ENCODE peak calls at places on chromosomes 11 and 22, in five cellular contexts. X is Calu3, K is heart left ventricle, T is adrenal gland, P is prostate gland. I is an unnamed sample.

GRCh38 chr11:68036141-68036716 is 2.6 kb upstream of the TCIRG1 start:
- DNase-seq in X (no peak), K (no peak), T (no peak), P (no peak), I (peak; percentile 68)

GRCh38 chr11:125261471-125262087 is 97.0 kb downstream of the PKNOX2 start:
- DNase-seq in X (no peak), K (no peak), T (no peak), P (no peak), I (no peak)

GRCh38 chr22:24474221-24474620 is 20.9 kb upstream of the UPB1 start:
- DNase-seq in X (peak; percentile 26), K (no peak), T (no peak), P (no peak), I (no peak)

GRCh38 chr11:121494355-121495099 is 41.8 kb upstream of the SORL1-AS1 start:
- DNase-seq in X (no peak), K (no peak), T (no peak), P (no peak), I (no peak)

GRCh38 chr11:10293423-10294288 is at the start of gene SBF2:
- DNase-seq in X (peak; percentile 79), K (peak; percentile 87), T (peak; percentile 88), P (peak; percentile 81), I (peak; percentile 88)

GRCh38 chr22:29310863-29311339 is 4.5 kb downstream of the GAS2L1 start:
- DNase-seq in X (peak; percentile 97), K (peak; percentile 97), T (peak; percentile 99), P (peak; percentile 93), I (peak; percentile 93)

GRCh38 chr11:107370390-107370789 is 87.2 kb downstream of the CWF19L2 start:
- DNase-seq in X (no peak), K (no peak), T (no peak), P (no peak), I (no peak)

GRCh38 chr11:45143494-45143893 is 2.9 kb upstream of the PRDM11 start:
- DNase-seq in X (no peak), K (no peak), T (no peak), P (no peak), I (no peak)

GRCh38 chr11:797300-798092 is 585 bp downstream of the SLC25A22 start:
- DNase-seq in X (peak; percentile 74), K (peak; percentile 73), T (peak; percentile 65), P (peak; percentile 63), I (peak; percentile 75)

GRCh38 chr22:32248276-32248675 is 6.9 kb downstream of the SLC5A4 start:
- DNase-seq in X (no peak), K (no peak), T (no peak), P (no peak), I (no peak)

GRCh38 chr11:70331901-70332300 is 61.4 kb downstream of the PPFIA1 start:
- DNase-seq in X (no peak), K (no peak), T (no peak), P (peak; percentile 53), I (no peak)

GRCh38 chr11:1387961-1388762 is 1.6 kb upstream of the BRSK2 start:
- DNase-seq in X (no peak), K (no peak), T (no peak), P (no peak), I (no peak)

GRCh38 chr11:28228196-28228595 is 120.0 kb downstream of the METTL15 start:
- DNase-seq in X (no peak), K (no peak), T (no peak), P (no peak), I (no peak)

GRCh38 chr11:32422545-32422944 is 12.8 kb downstream of the WT1 start:
- DNase-seq in X (no peak), K (no peak), T (no peak), P (no peak), I (no peak)

GRCh38 chr11:93608280-93608862 is 53.1 kb upstream of the CEP295 start:
- DNase-seq in X (no peak), K (no peak), T (no peak), P (no peak), I (no peak)

GRCh38 chr22:47515384-47516125 is 753.1 kb downstream of the TBC1D22A start:
- DNase-seq in X (no peak), K (no peak), T (no peak), P (no peak), I (no peak)
- TF ChIP-seq CTCF in X (no peak), K (no peak), T (no peak), P (peak; percentile 11), I (no peak)

DNA sequence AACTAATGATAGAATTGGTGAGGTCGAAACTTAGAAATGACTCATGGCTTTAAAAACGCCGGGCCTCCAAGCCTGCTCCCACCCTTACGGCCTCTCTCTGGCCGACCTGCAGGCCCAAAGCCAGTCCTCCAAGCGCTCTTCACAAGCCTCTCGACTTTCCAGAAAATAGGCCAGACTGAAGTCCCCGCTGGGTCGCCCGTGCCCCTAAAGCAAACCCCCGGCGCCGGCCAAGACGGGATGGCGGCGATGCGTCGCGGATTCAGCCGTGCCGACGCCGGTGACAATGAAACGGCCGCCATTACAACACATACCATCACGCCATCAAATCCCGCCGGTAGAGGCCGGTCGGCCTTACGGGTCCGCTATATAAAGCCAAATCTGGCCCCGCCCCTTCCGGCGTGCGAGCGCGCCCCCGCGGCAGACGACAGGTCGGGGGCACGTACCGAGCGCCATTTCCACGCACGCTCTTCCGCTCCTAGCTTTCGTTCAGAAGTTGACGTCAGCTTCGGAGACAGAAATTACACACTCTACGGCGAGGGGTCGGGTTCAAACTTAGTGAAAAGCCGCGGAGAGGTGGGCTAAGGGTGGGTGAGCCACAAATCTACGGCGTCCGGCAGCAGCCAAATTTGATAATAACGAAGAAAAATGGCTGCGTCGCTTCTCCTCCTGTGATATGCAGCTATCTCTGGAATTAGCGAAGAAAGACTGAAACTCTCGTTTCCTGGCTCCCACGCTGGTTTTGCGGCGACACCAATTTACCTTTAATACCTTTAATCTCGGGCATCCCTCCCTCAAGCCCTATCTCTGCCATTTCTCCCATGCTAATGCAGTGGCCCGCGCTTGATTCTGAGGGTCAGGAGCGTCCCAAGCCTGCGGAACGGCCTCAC is at the start of gene RPL3:
- DNase-seq in X (peak; percentile 97), K (peak; percentile 97), T (peak; percentile 97), P (peak; percentile 96), I (peak; percentile 95)
- TF ChIP-seq CTCF in X (no peak), K (peak; percentile 29), T (no peak), P (peak; percentile 62), I (peak; percentile 20)

GRCh38 chr11:40602866-40603578 is 856.4 kb downstream of the LRRC4C start:
- DNase-seq in X (no peak), K (no peak), T (no peak), P (no peak), I (no peak)

GRCh38 chr11:40606800-40607199 is 852.7 kb downstream of the LRRC4C start:
- DNase-seq in X (no peak), K (no peak), T (no peak), P (no peak), I (no peak)
- TF ChIP-seq CTCF in X (no peak), K (no peak), T (no peak), P (no peak), I (no peak)

GRCh38 chr11:111602865-111603632 is 800 bp downstream of the SIK2 start:
- DNase-seq in X (peak; percentile 33), K (peak; percentile 48), T (peak; percentile 57), P (peak; percentile 16), I (peak; percentile 52)

GRCh38 chr11:111601979-111602864 is at the start of gene SIK2:
- DNase-seq in X (peak; percentile 93), K (peak; percentile 96), T (peak; percentile 96), P (peak; percentile 94), I (peak; percentile 97)

GRCh38 chr11:111596319-111596718 is 5.9 kb upstream of the SIK2 start:
- DNase-seq in X (no peak), K (no peak), T (no peak), P (no peak), I (no peak)

GRCh38 chr11:111601636-111601978 is 642 bp upstream of the SIK2 start:
- DNase-seq in X (no peak), K (no peak), T (no peak), P (no peak), I (no peak)

GRCh38 chr11:111598546-111598945 is 3.7 kb upstream of the SIK2 start:
- DNase-seq in X (no peak), K (no peak), T (no peak), P (no peak), I (no peak)
- TF ChIP-seq CTCF in X (no peak), K (no peak), T (no peak), P (no peak), I (no peak)

GRCh38 chr22:50606561-50607365 is 6.2 kb downstream of the MAPK8IP2 start:
- DNase-seq in X (no peak), K (no peak), T (no peak), P (no peak), I (no peak)

GRCh38 chr22:50604623-50605348 is 4.2 kb downstream of the MAPK8IP2 start:
- DNase-seq in X (no peak), K (no peak), T (no peak), P (no peak), I (no peak)

GRCh38 chr22:50605349-50606074 is 4.9 kb downstream of the MAPK8IP2 start:
- DNase-seq in X (no peak), K (no peak), T (no peak), P (no peak), I (no peak)

GRCh38 chr22:50607366-50608020 is 6.9 kb downstream of the MAPK8IP2 start:
- DNase-seq in X (no peak), K (no peak), T (no peak), P (no peak), I (no peak)

GRCh38 chr22:50606126-50606525 is 5.5 kb downstream of the MAPK8IP2 start:
- DNase-seq in X (no peak), K (no peak), T (no peak), P (no peak), I (no peak)
- TF ChIP-seq CTCF in X (peak; percentile 29), K (no peak), T (no peak), P (no peak), I (no peak)

GRCh38 chr11:103110406-103110805 is 1.2 kb downstream of the DYNC2H1 start:
- DNase-seq in X (no peak), K (no peak), T (no peak), P (no peak), I (no peak)
- TF ChIP-seq CTCF in X (no peak), K (peak; percentile 5), T (no peak), P (no peak), I (no peak)